ENCODE peak calls at places on chromosomes 1 and 21, in eight cellular contexts. One of them, this sample, is unnamed.

GRCh38 chr1:196856053-196856452 is 31.8 kb upstream of the CFHR4 start:
- DNase-seq in pancreas: no peak
- DNase-seq in OCI-LY7: no peak
- DNase-seq in foreskin fibroblast: no peak
- DNase-seq in CD4-positive, alpha-beta memory T cell: no peak
- DNase-seq in NT2/D1: no peak
- DNase-seq in K562: no peak
- DNase-seq in CD8-positive, alpha-beta memory T cell: no peak
- DNase-seq in this sample: no peak

GRCh38 chr1:8862528-8862927 is 16.0 kb downstream of the ENO1 start:
- DNase-seq in OCI-LY7: peak
- DNase-seq in pancreas: no peak
- DNase-seq in K562: peak
- DNase-seq in CD8-positive, alpha-beta memory T cell: peak
- DNase-seq in CD4-positive, alpha-beta memory T cell: peak
- DNase-seq in foreskin fibroblast: no peak
- DNase-seq in NT2/D1: no peak
- DNase-seq in this sample: peak

GRCh38 chr1:56436338-56436695 is 143.0 kb downstream of the PLPP3 start:
- DNase-seq in CD8-positive, alpha-beta memory T cell: no peak
- DNase-seq in OCI-LY7: no peak
- DNase-seq in pancreas: no peak
- DNase-seq in CD4-positive, alpha-beta memory T cell: no peak
- DNase-seq in K562: no peak
- DNase-seq in NT2/D1: no peak
- DNase-seq in foreskin fibroblast: no peak
- DNase-seq in this sample: no peak

GRCh38 chr1:211879475-211879874 is 48.9 kb upstream of the LPGAT1 start:
- DNase-seq in CD8-positive, alpha-beta memory T cell: no peak
- DNase-seq in OCI-LY7: no peak
- DNase-seq in pancreas: no peak
- DNase-seq in foreskin fibroblast: no peak
- DNase-seq in CD4-positive, alpha-beta memory T cell: no peak
- DNase-seq in NT2/D1: no peak
- DNase-seq in K562: no peak
- DNase-seq in this sample: no peak

GRCh38 chr1:112618114-112618720 is 724 bp downstream of the ST7L start:
- DNase-seq in pancreas: no peak
- DNase-seq in NT2/D1: no peak
- DNase-seq in CD8-positive, alpha-beta memory T cell: peak
- DNase-seq in foreskin fibroblast: no peak
- DNase-seq in CD4-positive, alpha-beta memory T cell: peak
- DNase-seq in OCI-LY7: peak
- DNase-seq in K562: peak
- DNase-seq in this sample: peak

GRCh38 chr1:161073474-161074121 is 3.9 kb upstream of the ARHGAP30 start:
- DNase-seq in K562: no peak
- DNase-seq in NT2/D1: no peak
- DNase-seq in pancreas: no peak
- DNase-seq in CD4-positive, alpha-beta memory T cell: no peak
- DNase-seq in CD8-positive, alpha-beta memory T cell: no peak
- DNase-seq in foreskin fibroblast: no peak
- DNase-seq in OCI-LY7: no peak
- DNase-seq in this sample: no peak

GRCh38 chr1:41382531-41383090 is 21.4 kb downstream of the FOXO6 start:
- DNase-seq in CD8-positive, alpha-beta memory T cell: no peak
- DNase-seq in CD4-positive, alpha-beta memory T cell: no peak
- DNase-seq in pancreas: peak
- DNase-seq in NT2/D1: no peak
- DNase-seq in OCI-LY7: no peak
- DNase-seq in K562: no peak
- DNase-seq in foreskin fibroblast: peak
- DNase-seq in this sample: peak

GRCh38 chr1:226376300-226376699 is 31.6 kb downstream of the PARP1 start:
- DNase-seq in foreskin fibroblast: no peak
- DNase-seq in NT2/D1: no peak
- DNase-seq in CD4-positive, alpha-beta memory T cell: no peak
- DNase-seq in CD8-positive, alpha-beta memory T cell: no peak
- DNase-seq in K562: no peak
- DNase-seq in OCI-LY7: no peak
- DNase-seq in pancreas: no peak
- DNase-seq in this sample: no peak

GRCh38 chr1:119358661-119359060 is 9.9 kb upstream of the HAO2 start:
- DNase-seq in NT2/D1: no peak
- DNase-seq in CD4-positive, alpha-beta memory T cell: no peak
- DNase-seq in K562: no peak
- DNase-seq in foreskin fibroblast: no peak
- DNase-seq in OCI-LY7: no peak
- DNase-seq in CD8-positive, alpha-beta memory T cell: no peak
- DNase-seq in pancreas: no peak
- DNase-seq in this sample: no peak

GRCh38 chr1:208069317-208069716 is 158.4 kb upstream of the CD34 start:
- DNase-seq in CD8-positive, alpha-beta memory T cell: no peak
- DNase-seq in foreskin fibroblast: no peak
- DNase-seq in CD4-positive, alpha-beta memory T cell: no peak
- DNase-seq in K562: no peak
- DNase-seq in OCI-LY7: no peak
- DNase-seq in pancreas: no peak
- DNase-seq in NT2/D1: no peak
- DNase-seq in this sample: no peak

GRCh38 chr21:17622018-17622417 is 9.3 kb upstream of the BTG3 start:
- DNase-seq in pancreas: no peak
- DNase-seq in OCI-LY7: no peak
- DNase-seq in foreskin fibroblast: no peak
- DNase-seq in K562: no peak
- DNase-seq in CD8-positive, alpha-beta memory T cell: no peak
- DNase-seq in NT2/D1: no peak
- DNase-seq in CD4-positive, alpha-beta memory T cell: no peak
- DNase-seq in this sample: no peak

GRCh38 chr1:19872190-19872589 is 10.0 kb upstream of the OTUD3 start:
- DNase-seq in K562: peak
- DNase-seq in OCI-LY7: peak
- DNase-seq in pancreas: no peak
- DNase-seq in CD8-positive, alpha-beta memory T cell: no peak
- DNase-seq in NT2/D1: no peak
- DNase-seq in CD4-positive, alpha-beta memory T cell: peak
- DNase-seq in foreskin fibroblast: no peak
- DNase-seq in this sample: no peak

GRCh38 chr1:40344597-40344996 is 27.5 kb upstream of the COL9A2 start:
- DNase-seq in K562: peak
- DNase-seq in pancreas: no peak
- DNase-seq in CD8-positive, alpha-beta memory T cell: no peak
- DNase-seq in CD4-positive, alpha-beta memory T cell: no peak
- DNase-seq in OCI-LY7: peak
- DNase-seq in NT2/D1: no peak
- DNase-seq in foreskin fibroblast: peak
- DNase-seq in this sample: no peak

GRCh38 chr1:25232027-25232865 is at the start of gene SYF2:
- DNase-seq in CD8-positive, alpha-beta memory T cell: peak
- DNase-seq in pancreas: peak
- DNase-seq in foreskin fibroblast: peak
- DNase-seq in NT2/D1: peak
- DNase-seq in OCI-LY7: peak
- DNase-seq in K562: peak
- DNase-seq in CD4-positive, alpha-beta memory T cell: peak
- DNase-seq in this sample: peak

GRCh38 chr1:53326598-53327182 is 1.2 kb downstream of the LRP8 start:
- DNase-seq in NT2/D1: peak
- DNase-seq in CD4-positive, alpha-beta memory T cell: no peak
- DNase-seq in foreskin fibroblast: peak
- DNase-seq in CD8-positive, alpha-beta memory T cell: no peak
- DNase-seq in K562: peak
- DNase-seq in pancreas: peak
- DNase-seq in OCI-LY7: peak
- DNase-seq in this sample: peak

GRCh38 chr1:221039616-221040015 is 160.4 kb downstream of the HLX start:
- DNase-seq in CD4-positive, alpha-beta memory T cell: no peak
- DNase-seq in foreskin fibroblast: peak
- DNase-seq in NT2/D1: peak
- DNase-seq in pancreas: no peak
- DNase-seq in CD8-positive, alpha-beta memory T cell: no peak
- DNase-seq in OCI-LY7: no peak
- DNase-seq in K562: peak
- DNase-seq in this sample: no peak

GRCh38 chr1:23524716-23525401 is 6.2 kb downstream of the E2F2 start:
- DNase-seq in CD4-positive, alpha-beta memory T cell: peak
- DNase-seq in NT2/D1: no peak
- DNase-seq in K562: no peak
- DNase-seq in pancreas: no peak
- DNase-seq in CD8-positive, alpha-beta memory T cell: peak
- DNase-seq in OCI-LY7: peak
- DNase-seq in foreskin fibroblast: no peak
- DNase-seq in this sample: no peak
- H3K4me3 ChIP-seq in CD4-positive, alpha-beta memory T cell: peak
- H3K4me3 ChIP-seq in NT2/D1: no peak
- H3K4me3 ChIP-seq in K562: no peak
- H3K4me3 ChIP-seq in pancreas: no peak
- H3K4me3 ChIP-seq in CD8-positive, alpha-beta memory T cell: peak
- H3K4me3 ChIP-seq in OCI-LY7: peak
- H3K4me3 ChIP-seq in foreskin fibroblast: no peak
- H3K4me3 ChIP-seq in this sample: no peak

GRCh38 chr21:42878678-42878992 is 704 bp downstream of the WDR4 start:
- DNase-seq in foreskin fibroblast: no peak
- DNase-seq in OCI-LY7: no peak
- DNase-seq in K562: no peak
- DNase-seq in CD8-positive, alpha-beta memory T cell: no peak
- DNase-seq in pancreas: no peak
- DNase-seq in CD4-positive, alpha-beta memory T cell: peak
- DNase-seq in NT2/D1: no peak
- DNase-seq in this sample: no peak

GRCh38 chr21:42883921-42884320 is 4.6 kb upstream of the WDR4 start:
- DNase-seq in K562: no peak
- DNase-seq in foreskin fibroblast: no peak
- DNase-seq in CD4-positive, alpha-beta memory T cell: no peak
- DNase-seq in CD8-positive, alpha-beta memory T cell: no peak
- DNase-seq in pancreas: no peak
- DNase-seq in OCI-LY7: no peak
- DNase-seq in NT2/D1: no peak
- DNase-seq in this sample: no peak

GRCh38 chr21:42880352-42880751 is 1.0 kb upstream of the WDR4 start:
- DNase-seq in NT2/D1: no peak
- DNase-seq in K562: no peak
- DNase-seq in CD8-positive, alpha-beta memory T cell: no peak
- DNase-seq in foreskin fibroblast: no peak
- DNase-seq in OCI-LY7: no peak
- DNase-seq in pancreas: peak
- DNase-seq in CD4-positive, alpha-beta memory T cell: no peak
- DNase-seq in this sample: no peak

DNA sequence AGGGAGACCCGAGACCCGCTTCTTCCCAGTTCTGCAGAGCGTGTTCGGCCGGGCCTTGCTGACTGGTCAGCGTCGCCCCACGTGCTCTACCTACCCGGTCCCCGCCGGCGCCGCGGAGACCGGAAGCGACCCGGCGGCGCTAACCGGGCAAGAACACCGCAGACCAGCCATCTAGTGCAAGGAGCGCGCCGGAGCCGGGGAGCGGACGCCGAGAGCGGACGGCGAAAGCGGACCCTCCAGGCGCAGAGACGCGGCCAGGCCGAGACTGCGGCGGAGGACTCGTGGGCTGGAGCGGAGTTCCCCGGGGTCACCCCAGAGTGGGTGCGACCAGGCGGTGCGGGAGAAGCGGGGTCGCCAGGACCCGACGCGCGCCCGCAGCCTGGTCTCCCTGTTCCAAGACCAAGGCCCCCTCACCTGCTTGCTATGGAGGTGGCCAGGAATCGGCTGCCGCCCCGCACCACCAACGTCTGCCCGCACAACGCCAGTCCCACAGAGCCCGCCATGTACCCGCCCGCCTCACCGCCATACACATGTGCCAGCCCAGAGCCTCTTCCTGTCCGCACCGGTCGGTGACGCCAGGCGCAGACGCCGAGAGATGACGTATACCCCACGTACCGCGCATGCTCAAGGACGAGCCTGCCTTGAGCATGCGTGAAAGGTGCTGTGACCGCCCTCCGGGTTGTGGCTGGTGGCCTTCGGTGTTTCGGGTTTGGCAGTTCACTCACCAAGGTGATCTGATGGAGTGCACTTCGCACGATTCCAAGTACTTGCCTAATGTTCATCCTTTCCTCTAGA is at the start of gene WDR4:
- DNase-seq in NT2/D1: peak
- DNase-seq in OCI-LY7: peak
- DNase-seq in foreskin fibroblast: peak
- DNase-seq in K562: peak
- DNase-seq in pancreas: peak
- DNase-seq in CD8-positive, alpha-beta memory T cell: peak
- DNase-seq in CD4-positive, alpha-beta memory T cell: peak
- DNase-seq in this sample: peak
- H3K4me3 ChIP-seq in NT2/D1: peak
- H3K4me3 ChIP-seq in OCI-LY7: peak
- H3K4me3 ChIP-seq in foreskin fibroblast: peak
- H3K4me3 ChIP-seq in K562: peak
- H3K4me3 ChIP-seq in pancreas: peak
- H3K4me3 ChIP-seq in CD8-positive, alpha-beta memory T cell: peak
- H3K4me3 ChIP-seq in CD4-positive, alpha-beta memory T cell: peak
- H3K4me3 ChIP-seq in this sample: peak

GRCh38 chr1:27145934-27146354 is 9.0 kb downstream of the SLC9A1 start:
- DNase-seq in CD4-positive, alpha-beta memory T cell: no peak
- DNase-seq in NT2/D1: no peak
- DNase-seq in CD8-positive, alpha-beta memory T cell: no peak
- DNase-seq in K562: peak
- DNase-seq in OCI-LY7: no peak
- DNase-seq in foreskin fibroblast: peak
- DNase-seq in pancreas: no peak
- DNase-seq in this sample: no peak
- H3K4me3 ChIP-seq in CD4-positive, alpha-beta memory T cell: no peak
- H3K4me3 ChIP-seq in NT2/D1: no peak
- H3K4me3 ChIP-seq in CD8-positive, alpha-beta memory T cell: no peak
- H3K4me3 ChIP-seq in K562: no peak
- H3K4me3 ChIP-seq in OCI-LY7: no peak
- H3K4me3 ChIP-seq in foreskin fibroblast: no peak
- H3K4me3 ChIP-seq in pancreas: no peak
- H3K4me3 ChIP-seq in this sample: no peak

GRCh38 chr1:205044745-205045144 is 1.7 kb downstream of the CNTN2 start:
- DNase-seq in foreskin fibroblast: no peak
- DNase-seq in pancreas: peak
- DNase-seq in CD8-positive, alpha-beta memory T cell: no peak
- DNase-seq in NT2/D1: peak
- DNase-seq in OCI-LY7: no peak
- DNase-seq in K562: no peak
- DNase-seq in CD4-positive, alpha-beta memory T cell: no peak
- DNase-seq in this sample: no peak

GRCh38 chr1:205042911-205043806 is at the start of gene CNTN2:
- DNase-seq in CD4-positive, alpha-beta memory T cell: no peak
- DNase-seq in foreskin fibroblast: no peak
- DNase-seq in pancreas: no peak
- DNase-seq in K562: peak
- DNase-seq in OCI-LY7: no peak
- DNase-seq in CD8-positive, alpha-beta memory T cell: no peak
- DNase-seq in NT2/D1: no peak
- DNase-seq in this sample: no peak

GRCh38 chr1:205043866-205044265 is 854 bp downstream of the CNTN2 start:
- DNase-seq in CD4-positive, alpha-beta memory T cell: no peak
- DNase-seq in foreskin fibroblast: no peak
- DNase-seq in NT2/D1: peak
- DNase-seq in OCI-LY7: no peak
- DNase-seq in CD8-positive, alpha-beta memory T cell: no peak
- DNase-seq in K562: no peak
- DNase-seq in pancreas: peak
- DNase-seq in this sample: no peak

GRCh38 chr1:205041121-205041758 is 1.8 kb upstream of the CNTN2 start:
- DNase-seq in foreskin fibroblast: no peak
- DNase-seq in CD4-positive, alpha-beta memory T cell: no peak
- DNase-seq in K562: no peak
- DNase-seq in CD8-positive, alpha-beta memory T cell: no peak
- DNase-seq in OCI-LY7: no peak
- DNase-seq in NT2/D1: no peak
- DNase-seq in pancreas: no peak
- DNase-seq in this sample: no peak

GRCh38 chr1:205041998-205042910 is 758 bp upstream of the CNTN2 start:
- DNase-seq in CD4-positive, alpha-beta memory T cell: no peak
- DNase-seq in NT2/D1: no peak
- DNase-seq in OCI-LY7: no peak
- DNase-seq in CD8-positive, alpha-beta memory T cell: no peak
- DNase-seq in foreskin fibroblast: no peak
- DNase-seq in pancreas: no peak
- DNase-seq in K562: no peak
- DNase-seq in this sample: no peak
- H3K4me3 ChIP-seq in CD4-positive, alpha-beta memory T cell: no peak
- H3K4me3 ChIP-seq in NT2/D1: no peak
- H3K4me3 ChIP-seq in OCI-LY7: no peak
- H3K4me3 ChIP-seq in CD8-positive, alpha-beta memory T cell: no peak
- H3K4me3 ChIP-seq in foreskin fibroblast: no peak
- H3K4me3 ChIP-seq in pancreas: no peak
- H3K4me3 ChIP-seq in K562: no peak
- H3K4me3 ChIP-seq in this sample: no peak

This sample was measured in HAP-1.